ENCODE peak calls at places on chromosome 12, in five cellular contexts. One of them, this sample, is unnamed.

GRCh38 chr12:111747333-111747732 is 19.4 kb upstream of the ALDH2 start:
- DNase-seq in astrocyte: no peak
- DNase-seq in A549: no peak
- DNase-seq in upper lobe of right lung: no peak
- DNase-seq in HCT116: no peak
- DNase-seq in this sample: no peak

GRCh38 chr12:20740972-20741371 is 45.8 kb downstream of the SLCO1C1 start:
- DNase-seq in astrocyte: no peak
- DNase-seq in HCT116: no peak
- DNase-seq in A549: no peak
- DNase-seq in upper lobe of right lung: no peak
- DNase-seq in this sample: no peak

GRCh38 chr12:52870361-52871290 is 21.8 kb upstream of the KRT78 start:
- DNase-seq in A549: peak
- DNase-seq in upper lobe of right lung: peak
- DNase-seq in astrocyte: no peak
- DNase-seq in HCT116: no peak
- DNase-seq in this sample: peak

GRCh38 chr12:6093764-6094163 is 30.7 kb downstream of the VWF start:
- DNase-seq in A549: peak
- DNase-seq in astrocyte: no peak
- DNase-seq in upper lobe of right lung: no peak
- DNase-seq in HCT116: no peak
- DNase-seq in this sample: no peak

GRCh38 chr12:11164384-11164783 is 6.6 kb upstream of the SMIM10L1 start:
- DNase-seq in A549: no peak
- DNase-seq in upper lobe of right lung: no peak
- DNase-seq in astrocyte: no peak
- DNase-seq in HCT116: no peak
- DNase-seq in this sample: no peak

GRCh38 chr12:43976027-43976426 is 140.1 kb downstream of the TMEM117 start:
- DNase-seq in upper lobe of right lung: no peak
- DNase-seq in HCT116: no peak
- DNase-seq in astrocyte: no peak
- DNase-seq in A549: no peak
- DNase-seq in this sample: peak

GRCh38 chr12:12807970-12808702 is 5.0 kb upstream of the DDX47 start:
- DNase-seq in upper lobe of right lung: no peak
- DNase-seq in A549: no peak
- DNase-seq in HCT116: no peak
- DNase-seq in astrocyte: no peak
- DNase-seq in this sample: peak

GRCh38 chr12:77795699-77796098 is 35.0 kb upstream of the NAV3 start:
- DNase-seq in A549: no peak
- DNase-seq in upper lobe of right lung: no peak
- DNase-seq in HCT116: no peak
- DNase-seq in astrocyte: peak
- DNase-seq in this sample: peak

GRCh38 chr12:56104815-56105476 is 587 bp downstream of the PA2G4 start:
- DNase-seq in A549: peak
- DNase-seq in upper lobe of right lung: no peak
- DNase-seq in astrocyte: no peak
- DNase-seq in HCT116: no peak
- DNase-seq in this sample: peak

GRCh38 chr12:113980537-113981337 is 14.6 kb upstream of the RBM19 start:
- DNase-seq in upper lobe of right lung: no peak
- DNase-seq in A549: peak
- DNase-seq in HCT116: peak
- DNase-seq in astrocyte: peak
- DNase-seq in this sample: peak

GRCh38 chr12:96314723-96315122 is 85.5 kb downstream of the CDK17 start:
- DNase-seq in HCT116: no peak
- DNase-seq in A549: no peak
- DNase-seq in upper lobe of right lung: no peak
- DNase-seq in astrocyte: no peak
- DNase-seq in this sample: no peak

GRCh38 chr12:7017870-7018349 is 366 bp downstream of the LPCAT3 start:
- DNase-seq in upper lobe of right lung: no peak
- DNase-seq in astrocyte: no peak
- DNase-seq in A549: no peak
- DNase-seq in HCT116: no peak
- DNase-seq in this sample: no peak

GRCh38 chr12:27387473-27387872 is 54.8 kb downstream of the BMAL2 start:
- DNase-seq in HCT116: no peak
- DNase-seq in A549: no peak
- DNase-seq in astrocyte: no peak
- DNase-seq in upper lobe of right lung: no peak
- DNase-seq in this sample: no peak

GRCh38 chr12:591167-591570 is 72.1 kb downstream of the NINJ2 start:
- DNase-seq in astrocyte: no peak
- DNase-seq in A549: no peak
- DNase-seq in HCT116: no peak
- DNase-seq in upper lobe of right lung: no peak
- DNase-seq in this sample: no peak

GRCh38 chr12:129075451-129076208 is 222.4 kb downstream of the GLT1D1 start:
- DNase-seq in HCT116: no peak
- DNase-seq in astrocyte: no peak
- DNase-seq in A549: no peak
- DNase-seq in upper lobe of right lung: no peak
- DNase-seq in this sample: no peak

GRCh38 chr12:69466867-69467266 is 3.3 kb upstream of the FRS2 start:
- DNase-seq in upper lobe of right lung: no peak
- DNase-seq in astrocyte: no peak
- DNase-seq in A549: no peak
- DNase-seq in HCT116: no peak
- DNase-seq in this sample: no peak

GRCh38 chr12:50005150-50005549 is 20.1 kb downstream of the RACGAP1 start:
- DNase-seq in astrocyte: no peak
- DNase-seq in HCT116: no peak
- DNase-seq in upper lobe of right lung: no peak
- DNase-seq in A549: no peak
- DNase-seq in this sample: no peak

GRCh38 chr12:130632582-130633174 is 83.4 kb downstream of the RIMBP2 start:
- DNase-seq in A549: no peak
- DNase-seq in astrocyte: no peak
- DNase-seq in upper lobe of right lung: peak
- DNase-seq in HCT116: no peak
- DNase-seq in this sample: no peak

GRCh38 chr12:123491056-123491455 is 33.1 kb downstream of the SNRNP35 start:
- DNase-seq in astrocyte: no peak
- DNase-seq in upper lobe of right lung: no peak
- DNase-seq in HCT116: no peak
- DNase-seq in A549: no peak
- DNase-seq in this sample: no peak

GRCh38 chr12:28770329-28770728 is 378.7 kb upstream of the FAR2 start:
- DNase-seq in upper lobe of right lung: no peak
- DNase-seq in HCT116: no peak
- DNase-seq in A549: peak
- DNase-seq in astrocyte: no peak
- DNase-seq in this sample: peak

GRCh38 chr12:12992418-12993175 is 7.5 kb downstream of the HEBP1 start:
- DNase-seq in HCT116: no peak
- DNase-seq in A549: peak
- DNase-seq in upper lobe of right lung: peak
- DNase-seq in astrocyte: peak
- DNase-seq in this sample: peak

GRCh38 chr12:71551529-71551928 is 111.9 kb downstream of the LGR5 start:
- DNase-seq in A549: peak
- DNase-seq in astrocyte: peak
- DNase-seq in upper lobe of right lung: no peak
- DNase-seq in HCT116: peak
- DNase-seq in this sample: peak

GRCh38 chr12:2640281-2640680 is 154.5 kb upstream of the FKBP4 start:
- DNase-seq in upper lobe of right lung: no peak
- DNase-seq in HCT116: no peak
- DNase-seq in A549: peak
- DNase-seq in astrocyte: no peak
- DNase-seq in this sample: peak

GRCh38 chr12:27276275-27276674 is 32.2 kb downstream of the STK38L start:
- DNase-seq in HCT116: no peak
- DNase-seq in astrocyte: no peak
- DNase-seq in A549: no peak
- DNase-seq in upper lobe of right lung: no peak
- DNase-seq in this sample: no peak

GRCh38 chr12:26276709-26277108 is 81.3 kb downstream of the SSPN start:
- DNase-seq in astrocyte: peak
- DNase-seq in A549: no peak
- DNase-seq in HCT116: no peak
- DNase-seq in upper lobe of right lung: no peak
- DNase-seq in this sample: peak

GRCh38 chr12:47808049-47808448 is 11.7 kb downstream of the HDAC7 start:
- DNase-seq in upper lobe of right lung: peak
- DNase-seq in astrocyte: peak
- DNase-seq in A549: no peak
- DNase-seq in HCT116: no peak
- DNase-seq in this sample: peak

GRCh38 chr12:97923546-97923945 is 460.9 kb downstream of the RMST start:
- DNase-seq in A549: no peak
- DNase-seq in upper lobe of right lung: no peak
- DNase-seq in astrocyte: no peak
- DNase-seq in HCT116: no peak
- DNase-seq in this sample: no peak

GRCh38 chr12:58161773-58162172 is 220.4 kb downstream of the ATP23 start:
- DNase-seq in astrocyte: no peak
- DNase-seq in upper lobe of right lung: no peak
- DNase-seq in A549: no peak
- DNase-seq in HCT116: no peak
- DNase-seq in this sample: no peak

GRCh38 chr12:115966376-115966775 is 311.1 kb downstream of the MED13L start:
- DNase-seq in HCT116: no peak
- DNase-seq in A549: no peak
- DNase-seq in astrocyte: no peak
- DNase-seq in upper lobe of right lung: no peak
- DNase-seq in this sample: no peak

GRCh38 chr12:83378186-83378727 is 691.6 kb downstream of the TMTC2 start:
- DNase-seq in astrocyte: no peak
- DNase-seq in HCT116: no peak
- DNase-seq in A549: no peak
- DNase-seq in upper lobe of right lung: peak
- DNase-seq in this sample: no peak
- H3K4me3 ChIP-seq in astrocyte: no peak
- H3K4me3 ChIP-seq in HCT116: no peak
- H3K4me3 ChIP-seq in A549: no peak
- H3K4me3 ChIP-seq in upper lobe of right lung: no peak
- H3K4me3 ChIP-seq in this sample: no peak

GRCh38 chr12:120639771-120640721 is at the start of gene CABP1:
- DNase-seq in A549: no peak
- DNase-seq in upper lobe of right lung: no peak
- DNase-seq in astrocyte: no peak
- DNase-seq in HCT116: no peak
- DNase-seq in this sample: no peak
- TF ChIP-seq CTCF in A549: peak
- TF ChIP-seq CTCF in upper lobe of right lung: peak
- TF ChIP-seq CTCF in astrocyte: no peak
- TF ChIP-seq CTCF in HCT116: peak
- TF ChIP-seq CTCF in this sample: no peak

GRCh38 chr12:101209319-101210302 is at the start of gene SLC5A8:
- DNase-seq in upper lobe of right lung: peak
- DNase-seq in A549: no peak
- DNase-seq in HCT116: no peak
- DNase-seq in astrocyte: no peak
- DNase-seq in this sample: no peak
- H3K4me3 ChIP-seq in upper lobe of right lung: peak
- H3K4me3 ChIP-seq in A549: no peak
- H3K4me3 ChIP-seq in HCT116: no peak
- H3K4me3 ChIP-seq in astrocyte: peak
- H3K4me3 ChIP-seq in this sample: no peak

GRCh38 chr12:4300870-4301269 is 20.1 kb upstream of the TIGAR start:
- DNase-seq in upper lobe of right lung: no peak
- DNase-seq in HCT116: no peak
- DNase-seq in astrocyte: no peak
- DNase-seq in A549: no peak
- DNase-seq in this sample: no peak

GRCh38 chr12:4301932-4302501 is 19.0 kb upstream of the TIGAR start:
- DNase-seq in upper lobe of right lung: no peak
- DNase-seq in A549: no peak
- DNase-seq in HCT116: no peak
- DNase-seq in astrocyte: no peak
- DNase-seq in this sample: no peak

GRCh38 chr12:4307593-4308333 is 13.2 kb upstream of the TIGAR start:
- DNase-seq in astrocyte: peak
- DNase-seq in upper lobe of right lung: peak
- DNase-seq in HCT116: peak
- DNase-seq in A549: peak
- DNase-seq in this sample: peak

GRCh38 chr12:4303750-4304149 is 17.3 kb upstream of the TIGAR start:
- DNase-seq in HCT116: no peak
- DNase-seq in A549: no peak
- DNase-seq in upper lobe of right lung: no peak
- DNase-seq in astrocyte: no peak
- DNase-seq in this sample: no peak

GRCh38 chr12:4302881-4303280 is 18.1 kb upstream of the TIGAR start:
- DNase-seq in astrocyte: no peak
- DNase-seq in A549: no peak
- DNase-seq in upper lobe of right lung: no peak
- DNase-seq in HCT116: no peak
- DNase-seq in this sample: no peak
- TF ChIP-seq CTCF in astrocyte: no peak
- TF ChIP-seq CTCF in A549: no peak
- TF ChIP-seq CTCF in upper lobe of right lung: no peak
- TF ChIP-seq CTCF in HCT116: no peak
- TF ChIP-seq CTCF in this sample: no peak

GRCh38 chr12:84508325-84508861 is 404.2 kb downstream of the SLC6A15 start:
- DNase-seq in astrocyte: peak
- DNase-seq in HCT116: peak
- DNase-seq in upper lobe of right lung: no peak
- DNase-seq in A549: peak
- DNase-seq in this sample: peak
- H3K4me3 ChIP-seq in astrocyte: no peak
- H3K4me3 ChIP-seq in HCT116: no peak
- H3K4me3 ChIP-seq in upper lobe of right lung: no peak
- H3K4me3 ChIP-seq in A549: no peak
- H3K4me3 ChIP-seq in this sample: no peak

DNA sequence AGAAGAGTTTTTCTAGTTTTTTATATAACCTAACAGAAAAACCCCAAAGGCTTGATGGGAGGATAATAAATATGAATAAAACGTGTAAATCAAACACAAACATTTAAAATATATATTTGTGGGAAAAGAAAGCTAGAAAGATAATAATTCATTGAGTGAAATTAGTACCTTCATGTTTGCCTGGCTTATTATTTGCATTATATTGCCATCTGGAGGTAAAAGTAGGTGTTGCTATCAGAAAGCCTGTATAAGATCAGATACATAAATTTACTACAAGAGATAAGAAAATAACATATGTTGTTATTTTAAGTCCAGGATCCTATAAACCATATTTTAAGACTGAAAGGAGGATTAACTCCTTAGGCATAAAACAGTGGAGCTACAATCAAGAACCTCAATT is 77.7 kb downstream of the NTS start:
- DNase-seq in astrocyte: peak
- DNase-seq in upper lobe of right lung: no peak
- DNase-seq in A549: peak
- DNase-seq in HCT116: peak
- DNase-seq in this sample: peak
- TF ChIP-seq CTCF in astrocyte: peak
- TF ChIP-seq CTCF in upper lobe of right lung: peak
- TF ChIP-seq CTCF in A549: peak
- TF ChIP-seq CTCF in HCT116: peak
- TF ChIP-seq CTCF in this sample: peak

This sample was measured in fibroblast of mammary gland.